ENCODE peak calls at places on chromosomes 2 and 18, in six cellular contexts. J is HepG2, L is A549, I is SK-N-SH, D is K562, S is GM12878. H is an unnamed sample.

GRCh38 chr2:62661263-62661635 is 44.3 kb upstream of the EHBP1 start:
- DNase-seq in D (no peak), S (no peak), J (no peak), I (no peak), L (no peak), H (no peak)

GRCh38 chr18:74069178-74070050 is 78.2 kb downstream of the FBXO15 start:
- DNase-seq in D (no peak), J (no peak), I (no peak), L (no peak), S (no peak), H (no peak)

GRCh38 chr2:133769036-133769435 is 200.8 kb upstream of the NCKAP5 start:
- DNase-seq in D (no peak), L (no peak), J (no peak), S (no peak), I (no peak), H (no peak)

GRCh38 chr2:84052043-84052442 is 407.0 kb downstream of the SUCLG1 start:
- DNase-seq in S (no peak), J (no peak), I (no peak), L (no peak), D (no peak), H (no peak)

GRCh38 chr2:8582850-8583399 is 98.9 kb upstream of the ID2 start:
- DNase-seq in S (no peak), I (no peak), J (no peak), D (no peak), L (no peak), H (no peak)

GRCh38 chr18:38867680-38868079 is 1302.1 kb upstream of the CELF4 start:
- DNase-seq in I (no peak), D (no peak), J (no peak), L (no peak), S (no peak), H (no peak)

GRCh38 chr2:141062443-141062842 is 1068.4 kb downstream of the LRP1B start:
- DNase-seq in D (no peak), S (no peak), I (no peak), J (no peak), L (no peak), H (no peak)

GRCh38 chr2:159249955-159250723 is 36.4 kb downstream of the WDSUB1 start:
- DNase-seq in D (no peak), J (no peak), S (peak; percentile 40), I (no peak), L (no peak), H (peak; percentile 72)

GRCh38 chr18:10912790-10913560 is 236.4 kb downstream of the PIEZO2 start:
- DNase-seq in D (no peak), L (no peak), I (no peak), S (no peak), J (peak; percentile 86), H (peak; percentile 79)

GRCh38 chr2:219645631-219646527 is 18.4 kb downstream of the SLC4A3 start:
- DNase-seq in D (peak; percentile 31), L (no peak), J (peak; percentile 37), S (no peak), I (no peak), H (peak; percentile 82)

GRCh38 chr2:187177253-187177652 is 270.8 kb downstream of the CALCRL start:
- DNase-seq in S (no peak), L (no peak), D (no peak), I (no peak), J (no peak), H (no peak)

GRCh38 chr2:71671203-71671602 is 217.8 kb downstream of the DYSF start:
- DNase-seq in I (peak; percentile 6), S (no peak), L (no peak), D (no peak), J (no peak), H (no peak)

GRCh38 chr2:152421521-152422367 is 86.8 kb downstream of the FMNL2 start:
- DNase-seq in J (peak; percentile 89), D (no peak), L (peak; percentile 72), I (peak; percentile 41), S (no peak), H (peak; percentile 99)

GRCh38 chr2:99096728-99097127 is 44.8 kb upstream of the C2orf15 start:
- DNase-seq in J (no peak), D (no peak), I (no peak), S (no peak), L (no peak), H (no peak)

DNA sequence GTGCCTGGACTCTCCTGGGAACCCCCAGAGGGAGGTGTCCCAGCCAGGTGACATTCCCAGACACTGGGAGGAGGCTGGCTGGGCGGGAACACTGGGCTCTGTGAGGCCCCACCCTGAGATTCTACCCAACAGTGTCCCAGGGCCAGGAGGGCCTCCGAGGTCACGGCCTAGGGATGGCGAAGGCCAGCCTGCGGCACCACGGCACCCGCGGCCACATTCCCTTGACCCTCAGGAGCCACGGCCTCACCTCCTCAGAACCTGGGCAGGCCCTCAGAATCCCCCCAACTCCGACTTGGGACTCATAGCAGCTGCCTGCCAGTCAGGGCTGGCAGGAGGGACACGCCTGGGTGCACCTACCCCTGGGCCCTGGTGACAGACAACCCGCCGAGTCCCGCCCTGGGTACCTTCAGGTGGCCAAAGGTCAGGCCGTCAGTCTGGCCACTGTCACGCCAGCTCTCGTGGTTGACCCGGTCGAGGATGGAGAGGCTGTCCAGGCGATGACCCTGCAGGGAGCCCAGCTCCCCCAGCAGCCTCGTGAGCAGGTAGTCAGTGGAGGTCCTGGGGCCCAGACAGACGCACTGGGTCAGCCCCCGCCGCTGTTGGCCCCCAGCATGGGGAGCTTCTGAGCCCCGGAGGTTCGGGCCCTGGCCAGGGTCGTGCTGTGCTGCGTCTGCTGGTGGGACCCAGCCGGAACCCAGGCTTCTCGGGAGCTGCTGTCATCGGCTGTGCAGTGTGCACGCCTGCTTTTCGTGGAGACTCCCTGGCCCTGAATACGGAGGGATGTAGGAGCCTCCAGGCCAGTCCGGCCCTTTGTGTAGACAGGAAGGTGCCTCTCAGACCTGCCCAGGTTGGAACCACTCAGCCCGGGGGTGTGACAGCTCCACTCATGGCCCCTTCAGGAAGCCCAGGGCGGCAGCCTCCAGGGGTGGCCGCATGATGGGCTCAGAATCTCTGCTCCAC is 6.1 kb downstream of the MAB21L4 start:
- DNase-seq in D (no peak), I (no peak), L (no peak), J (no peak), S (no peak), H (no peak)
- TF ChIP-seq SMC3 in D (no peak), I (no peak), L (no peak), J (no peak), S (no peak), H (no peak)

GRCh38 chr2:100692906-100693305 is 127.0 kb upstream of the NPAS2 start:
- DNase-seq in J (no peak), D (no peak), L (no peak), I (no peak), S (no peak), H (no peak)
- TF ChIP-seq SMC3 in J (no peak), D (no peak), L (no peak), I (no peak), S (no peak), H (no peak)

GRCh38 chr2:135531231-135532197 is at the start of gene R3HDM1:
- DNase-seq in S (peak; percentile 100), I (peak; percentile 94), L (peak; percentile 94), D (peak; percentile 97), J (peak; percentile 100), H (peak; percentile 100)

GRCh38 chr2:135530313-135531230 is at the start of gene ZRANB3:
- DNase-seq in I (peak; percentile 78), L (peak; percentile 92), S (peak; percentile 98), D (peak; percentile 73), J (peak; percentile 99), H (peak; percentile 98)

GRCh38 chr2:135528006-135528405 is 3.0 kb downstream of the ZRANB3 start:
- DNase-seq in I (no peak), L (no peak), D (no peak), S (no peak), J (no peak), H (no peak)

GRCh38 chr2:135532581-135532980 is 1.3 kb downstream of the R3HDM1 start:
- DNase-seq in D (no peak), I (no peak), S (no peak), J (no peak), L (no peak), H (no peak)
- TF ChIP-seq SMC3 in D (no peak), I (no peak), S (no peak), J (no peak), L (no peak), H (no peak)

GRCh38 chr2:120518819-120519218 is 172.9 kb downstream of the INHBB start:
- DNase-seq in D (no peak), J (no peak), L (no peak), S (no peak), I (no peak), H (no peak)

GRCh38 chr2:120519469-120519868 is 173.5 kb downstream of the INHBB start:
- DNase-seq in S (no peak), J (no peak), D (no peak), I (no peak), L (no peak), H (no peak)

GRCh38 chr2:120520454-120520853 is 174.5 kb downstream of the INHBB start:
- DNase-seq in J (no peak), I (no peak), L (no peak), D (no peak), S (no peak), H (no peak)

GRCh38 chr2:120522151-120522751 is 176.3 kb downstream of the INHBB start:
- DNase-seq in J (no peak), L (no peak), I (no peak), S (no peak), D (no peak), H (peak; percentile 43)

DNA sequence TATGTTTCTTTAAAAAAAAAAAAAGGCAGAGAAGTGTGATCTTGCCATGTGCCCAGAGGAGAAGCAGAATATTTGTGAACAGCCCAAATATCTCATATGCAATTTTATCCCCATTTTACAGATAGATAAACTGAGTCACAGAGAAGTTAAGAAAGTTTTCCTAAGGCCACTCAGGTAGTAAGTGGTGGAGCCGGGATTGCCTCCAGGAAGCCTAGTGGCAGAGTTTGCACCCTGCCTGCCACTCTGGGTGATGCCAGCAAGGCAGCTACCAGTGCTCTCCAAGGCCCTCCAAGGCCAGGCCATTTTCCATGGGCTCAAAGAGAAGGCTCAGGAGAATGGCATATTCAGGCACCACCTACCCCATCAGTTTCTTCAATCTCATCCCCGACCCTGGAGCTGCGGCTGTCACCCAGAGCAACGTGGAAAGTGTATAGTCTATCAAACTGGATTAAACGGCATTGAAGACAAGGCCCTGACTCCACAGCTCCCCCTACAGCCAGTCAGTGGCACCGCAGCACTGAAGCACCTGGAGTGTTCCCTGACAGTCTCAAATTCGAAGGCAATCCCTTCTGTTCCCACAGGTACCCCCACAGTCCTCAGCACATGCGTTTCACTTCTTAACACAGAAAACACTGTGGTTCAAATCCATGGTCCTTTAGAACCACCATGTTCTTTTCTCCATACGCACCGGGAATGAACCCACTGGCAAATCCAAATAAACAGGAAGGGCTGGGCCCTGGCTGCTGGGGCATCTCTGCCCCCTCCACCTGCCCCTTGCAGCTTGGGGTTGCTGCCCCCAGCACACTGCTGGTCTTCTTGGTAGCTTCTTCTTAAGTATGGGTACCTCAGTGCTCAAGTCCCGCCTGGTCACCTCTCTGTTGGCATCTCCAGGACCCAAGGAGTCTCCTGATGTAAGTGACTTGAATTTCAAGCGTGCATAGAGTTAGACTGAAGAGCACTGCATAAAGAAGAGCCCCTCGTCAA is 175.3 kb downstream of the INHBB start:
- DNase-seq in I (peak; percentile 65), L (peak; percentile 40), J (peak; percentile 60), S (no peak), D (peak; percentile 72), H (peak; percentile 26)
- TF ChIP-seq SMC3 in I (no peak), L (peak; percentile 67), J (peak; percentile 85), S (no peak), D (peak; percentile 4), H (peak; percentile 50)

GRCh38 chr2:73176205-73176880 is 26.0 kb upstream of the NOTO start:
- DNase-seq in S (no peak), D (peak; percentile 29), L (no peak), J (peak; percentile 47), I (no peak), H (no peak)
- TF ChIP-seq SMC3 in S (no peak), D (no peak), L (no peak), J (no peak), I (no peak), H (no peak)

H was measured in IMR-90.